ENCODE peak calls at places on chromosomes 2 and 18, in nine cellular contexts. A is body of pancreas, B is tibial artery, O is fibroblast of lung, F is cardiac fibroblast, T is Caco-2, Z is PC-3, D is A549, K is psoas muscle. I is an unnamed sample.

GRCh38 chr2:118209727-118210126 is 121.5 kb downstream of the INSIG2 start:
- DNase-seq in A (no peak), B (no peak), O (no peak), F (no peak), T (no peak), Z (peak), D (no peak), K (no peak), I (no peak)

GRCh38 chr2:237920673-237921072 is 46.1 kb upstream of the UBE2F start:
- DNase-seq in A (no peak), B (peak), O (no peak), F (no peak), T (no peak), Z (no peak), D (no peak), K (no peak), I (peak)

GRCh38 chr2:95181774-95182173 is 16.2 kb downstream of the ZNF2 start:
- DNase-seq in A (no peak), B (no peak), O (no peak), F (no peak), T (no peak), Z (no peak), D (no peak), K (no peak), I (no peak)

GRCh38 chr2:235498556-235499305 is 4.9 kb downstream of the AGAP1 start:
- DNase-seq in A (peak), B (no peak), O (no peak), F (no peak), T (no peak), Z (peak), D (peak), K (no peak), I (peak)

GRCh38 chr18:29874519-29875098 is 1167.9 kb downstream of the DSC3 start:
- DNase-seq in A (no peak), B (no peak), O (peak), F (peak), T (no peak), Z (peak), D (peak), K (no peak), I (peak)

GRCh38 chr2:18701981-18702380 is 112.6 kb upstream of the NT5C1B start:
- DNase-seq in A (no peak), B (no peak), O (no peak), F (peak), T (no peak), Z (peak), D (peak), K (no peak), I (peak)

GRCh38 chr2:189157431-189157830 is 22.1 kb downstream of the COL5A2 start:
- DNase-seq in A (no peak), B (no peak), O (no peak), F (no peak), T (no peak), Z (no peak), D (no peak), K (no peak), I (no peak)

GRCh38 chr2:30252723-30253688 is 21.7 kb downstream of the LBH start:
- DNase-seq in A (peak), B (peak), O (peak), F (peak), T (peak), Z (peak), D (peak), K (peak), I (peak)

GRCh38 chr2:31371691-31372090 is 42.9 kb downstream of the XDH start:
- DNase-seq in A (no peak), B (no peak), O (no peak), F (no peak), T (no peak), Z (no peak), D (no peak), K (no peak), I (no peak)

DNA sequence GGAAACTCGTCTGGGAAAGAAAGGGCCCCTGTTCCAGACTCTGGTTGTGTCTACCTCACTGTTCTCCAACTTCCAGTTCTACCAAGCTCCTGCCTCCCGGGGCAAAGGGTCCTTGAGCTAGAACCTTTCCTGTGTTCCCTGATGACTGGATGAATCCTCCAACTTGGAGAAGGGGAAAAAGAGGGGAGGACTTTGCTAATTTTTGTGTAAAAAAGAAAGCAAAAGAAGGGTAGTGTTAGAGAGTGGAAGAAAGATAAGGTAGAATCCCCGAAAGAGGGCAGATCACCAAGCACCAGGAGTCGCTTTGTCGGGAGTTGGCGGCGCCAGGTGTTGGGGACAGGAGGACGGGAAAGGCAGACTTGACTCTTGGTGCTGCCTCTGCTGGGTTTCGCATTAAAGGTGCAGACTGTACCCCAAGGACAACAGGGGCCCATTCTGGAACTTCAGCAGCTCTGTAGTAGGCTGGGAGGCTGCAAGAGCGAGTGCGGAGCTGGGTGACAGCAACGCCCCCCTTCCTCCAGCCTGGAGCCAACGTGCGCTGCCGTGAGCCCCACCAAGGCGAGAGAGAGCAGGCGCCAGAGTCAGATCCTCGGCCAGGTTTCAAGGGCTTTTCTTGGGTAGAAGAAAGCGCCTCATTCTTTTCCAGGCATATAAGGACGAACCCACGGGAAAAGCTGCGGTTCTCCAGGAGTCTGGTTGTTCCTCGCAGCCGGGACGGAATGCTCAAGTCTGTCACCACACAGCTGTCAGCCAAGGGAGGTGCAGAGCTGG is 1.7 kb downstream of the DOK6 start:
- DNase-seq in A (no peak), B (no peak), O (peak), F (no peak), T (no peak), Z (no peak), D (no peak), K (no peak), I (no peak)
- H3K4me3 ChIP-seq in A (no peak), B (peak), O (peak), F (no peak), T (no peak), Z (no peak), D (no peak), K (peak), I (no peak)

GRCh38 chr2:42059261-42059898 is 11.6 kb downstream of the PKDCC start:
- DNase-seq in A (no peak), B (peak), O (no peak), F (no peak), T (no peak), Z (no peak), D (no peak), K (no peak), I (no peak)
- TF ChIP-seq CTCF in A (no peak), B (no peak), O (no peak), F (no peak), T (no peak), Z (no peak), D (no peak), K (no peak), I (no peak)

GRCh38 chr2:73981081-73981968 is 3.4 kb upstream of the TET3 start:
- DNase-seq in A (peak), B (no peak), O (no peak), F (peak), T (peak), Z (peak), D (peak), K (peak), I (peak)
- H3K4me3 ChIP-seq in A (no peak), B (peak), O (peak), F (peak), T (peak), Z (peak), D (peak), K (peak), I (peak)

DNA sequence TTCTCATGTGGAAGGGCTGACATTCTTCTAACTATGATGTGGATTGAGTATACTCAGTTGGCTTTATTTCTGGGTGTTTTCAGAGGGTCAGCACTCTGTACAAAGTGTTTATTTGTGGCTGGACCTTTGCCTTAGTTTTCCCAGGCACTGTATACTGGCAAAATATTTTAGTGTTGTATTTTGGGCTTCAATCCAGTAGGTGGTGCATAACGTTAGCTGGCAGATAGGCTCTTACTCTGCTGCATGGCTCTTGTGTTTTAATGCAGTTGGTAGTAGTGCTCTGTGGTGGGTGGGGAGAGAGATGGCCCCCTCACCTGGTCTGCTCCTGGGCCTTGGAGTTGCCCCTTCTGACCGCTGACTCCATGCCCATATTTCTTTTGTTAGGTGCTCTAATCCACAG is 75.6 kb upstream of the REG3A start:
- DNase-seq in A (no peak), B (no peak), O (no peak), F (no peak), T (no peak), Z (no peak), D (no peak), K (no peak), I (no peak)
- TF ChIP-seq CTCF in A (peak), B (no peak), O (no peak), F (no peak), T (peak), Z (peak), D (no peak), K (no peak), I (no peak)

GRCh38 chr2:221517362-221518121 is 54.6 kb downstream of the EPHA4 start:
- DNase-seq in A (no peak), B (no peak), O (peak), F (peak), T (no peak), Z (peak), D (peak), K (peak), I (peak)
- H3K4me3 ChIP-seq in A (no peak), B (no peak), O (no peak), F (no peak), T (no peak), Z (peak), D (no peak), K (no peak), I (no peak)

GRCh38 chr2:164474873-164475272 is 146.4 kb downstream of the GRB14 start:
- DNase-seq in A (no peak), B (no peak), O (no peak), F (no peak), T (no peak), Z (no peak), D (no peak), K (no peak), I (no peak)

GRCh38 chr2:164478205-164478604 is 143.1 kb downstream of the GRB14 start:
- DNase-seq in A (no peak), B (no peak), O (no peak), F (no peak), T (no peak), Z (no peak), D (no peak), K (no peak), I (no peak)

DNA sequence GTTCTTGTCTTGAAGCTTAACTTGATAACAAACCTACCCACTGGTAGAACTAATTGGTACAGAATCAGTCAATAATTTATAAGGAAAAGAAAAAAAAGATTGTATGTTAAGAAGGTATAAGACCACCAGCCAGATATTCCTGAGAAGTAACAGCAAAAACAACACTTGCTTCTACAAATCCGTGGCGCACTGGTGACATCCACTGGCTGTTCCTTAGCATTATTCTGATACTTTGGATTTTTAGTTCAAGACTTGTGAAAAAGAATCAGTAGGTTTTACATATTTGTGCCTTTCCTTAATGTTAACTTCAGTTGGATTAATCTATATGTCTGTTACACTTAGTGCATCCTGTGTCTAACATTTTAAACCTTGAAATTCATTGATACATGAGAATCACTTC is 141.8 kb downstream of the GRB14 start:
- DNase-seq in A (no peak), B (no peak), O (peak), F (peak), T (peak), Z (peak), D (peak), K (no peak), I (peak)
- TF ChIP-seq CTCF in A (peak), B (peak), O (peak), F (peak), T (peak), Z (peak), D (peak), K (peak), I (peak)

DNA sequence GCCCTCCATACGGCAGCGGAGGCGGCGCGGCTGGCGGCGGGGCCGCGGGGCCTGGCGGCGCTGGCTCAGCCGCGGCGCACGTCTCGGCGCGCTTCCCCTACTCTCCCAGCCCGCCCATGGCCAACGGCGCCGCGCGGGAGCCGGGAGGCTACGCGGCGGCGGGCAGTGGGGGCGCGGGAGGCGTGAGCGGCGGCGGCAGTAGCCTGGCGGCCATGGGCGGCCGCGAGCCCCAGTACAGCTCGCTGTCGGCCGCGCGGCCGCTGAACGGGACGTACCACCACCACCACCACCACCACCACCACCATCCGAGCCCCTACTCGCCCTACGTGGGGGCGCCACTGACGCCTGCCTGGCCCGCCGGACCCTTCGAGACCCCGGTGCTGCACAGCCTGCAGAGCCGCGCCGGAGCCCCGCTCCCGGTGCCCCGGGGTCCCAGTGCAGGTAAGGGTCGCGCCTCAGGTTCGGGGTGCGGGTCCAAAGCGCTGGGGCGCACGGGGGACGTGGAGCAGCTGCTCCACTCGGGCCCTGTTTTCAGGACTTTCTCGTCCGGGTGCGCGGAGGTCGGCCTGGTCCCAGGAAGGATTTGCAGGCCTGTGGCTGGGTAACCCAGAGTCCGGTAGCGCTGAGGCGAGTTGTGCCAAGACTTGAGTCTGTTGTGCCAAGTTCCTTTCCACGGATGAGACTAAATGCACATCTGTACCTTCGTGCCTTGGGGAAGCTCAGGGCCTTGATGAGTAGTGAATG is 2.6 kb downstream of the GATA6 start:
- DNase-seq in A (peak), B (no peak), O (peak), F (peak), T (no peak), Z (no peak), D (no peak), K (no peak), I (no peak)
- H3K4me3 ChIP-seq in A (peak), B (peak), O (peak), F (peak), T (peak), Z (peak), D (no peak), K (peak), I (peak)

DNA sequence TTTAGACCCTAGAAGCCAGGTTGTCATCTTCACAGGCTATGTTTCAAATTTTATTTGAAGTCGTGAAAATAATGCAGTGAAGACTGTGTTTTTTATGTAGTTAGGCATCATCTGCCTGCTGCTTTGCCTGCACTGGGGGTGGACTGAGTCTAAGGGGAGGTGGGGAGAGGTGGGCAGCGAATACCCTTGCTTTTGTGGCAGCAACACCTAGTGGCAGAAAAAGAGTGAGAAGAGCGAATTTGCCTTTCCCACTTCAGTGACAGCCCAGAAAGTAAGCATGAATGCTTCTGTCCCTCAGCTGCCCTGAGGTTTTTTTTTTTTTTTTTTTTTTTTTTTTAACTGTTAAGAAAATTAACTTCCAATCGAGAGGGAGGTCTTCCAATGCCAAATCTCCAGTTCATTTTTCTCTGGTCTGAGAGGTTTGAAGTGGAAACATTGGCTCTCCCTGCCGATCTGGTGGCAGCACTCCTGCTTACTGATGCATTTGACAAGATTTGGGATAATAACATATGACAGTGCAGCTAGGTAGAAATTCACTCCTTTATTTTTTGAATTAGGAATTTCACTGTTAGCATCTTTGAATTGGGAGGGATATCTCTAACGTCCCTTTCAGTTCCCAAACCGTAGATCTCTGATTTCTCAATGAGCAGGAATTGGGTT is 60.3 kb upstream of the LYPD6B start:
- DNase-seq in A (no peak), B (no peak), O (no peak), F (no peak), T (no peak), Z (no peak), D (no peak), K (no peak), I (no peak)
- TF ChIP-seq CTCF in A (no peak), B (no peak), O (no peak), F (no peak), T (peak), Z (peak), D (no peak), K (no peak), I (no peak)

DNA sequence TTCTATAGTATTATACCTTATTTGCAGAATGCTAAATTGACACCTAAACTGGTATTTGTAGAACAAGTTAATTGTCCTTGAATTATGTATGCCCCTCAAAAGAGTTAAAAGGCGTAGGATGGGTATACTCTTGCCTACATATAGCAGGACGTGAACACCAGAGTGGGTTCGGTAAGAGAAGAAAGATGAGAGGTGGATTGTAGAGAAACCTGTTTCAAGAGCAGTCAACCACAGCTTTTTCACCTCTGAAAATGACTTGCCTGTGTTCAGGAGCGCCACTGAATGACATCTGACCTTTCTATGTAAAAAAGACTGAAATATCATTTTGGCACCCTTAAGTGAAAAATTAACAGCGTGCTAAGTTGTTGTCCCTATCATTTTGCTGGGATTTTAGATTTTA is 4.2 kb upstream of the RTN4 start:
- DNase-seq in A (no peak), B (no peak), O (no peak), F (no peak), T (no peak), Z (no peak), D (no peak), K (no peak), I (no peak)
- H3K4me3 ChIP-seq in A (no peak), B (no peak), O (no peak), F (no peak), T (no peak), Z (no peak), D (no peak), K (no peak), I (no peak)

GRCh38 chr2:150088538-150088937 is 398.9 kb downstream of the RND3 start:
- DNase-seq in A (no peak), B (no peak), O (no peak), F (peak), T (peak), Z (peak), D (no peak), K (no peak), I (no peak)
- TF ChIP-seq CTCF in A (no peak), B (no peak), O (no peak), F (no peak), T (no peak), Z (no peak), D (no peak), K (no peak), I (no peak)

I was measured in fibroblast of mammary gland.